ENCODE peak calls at places on chromosomes 11 and 22, in four cellular contexts. T is WTC11, K is HepG2, G is K562. V is an unnamed sample.
A peak's percentile ranks its signal among the peaks of the same experiment; 100 is the strongest.

GRCh38 chr11:116951762-116952161 is 114.3 kb upstream of the APOA1 start:
- DNase-seq in K (no peak), T (no peak), G (no peak), V (no peak)

GRCh38 chr22:46895753-46896152 is 133.3 kb downstream of the TBC1D22A start:
- DNase-seq in K (no peak), T (no peak), G (peak; percentile 53), V (no peak)

GRCh38 chr22:44448271-44448780 is 49.7 kb downstream of the RTL6 start:
- DNase-seq in T (no peak), G (no peak), K (no peak), V (no peak)

GRCh38 chr11:78325274-78325781 is 92.3 kb downstream of the GAB2 start:
- DNase-seq in K (no peak), T (no peak), G (peak; percentile 63), V (no peak)

GRCh38 chr11:29190313-29190712 is 826.5 kb downstream of the KCNA4 start:
- DNase-seq in T (no peak), K (no peak), G (no peak), V (no peak)

GRCh38 chr11:11086979-11087378 is 229.1 kb upstream of the ZBED5 start:
- DNase-seq in K (no peak), G (no peak), T (no peak), V (no peak)

GRCh38 chr11:68870470-68870869 is 28.8 kb upstream of the CPT1A start:
- DNase-seq in K (no peak), G (no peak), T (no peak), V (no peak)

GRCh38 chr11:75195164-75195962 is 44.5 kb downstream of the SLCO2B1 start:
- DNase-seq in T (no peak), K (no peak), G (no peak), V (no peak)

GRCh38 chr22:22865311-22866072 is 22.1 kb upstream of the IGLL5 start:
- DNase-seq in K (no peak), G (no peak), T (no peak), V (no peak)

GRCh38 chr11:64752106-64752970 is 7.4 kb downstream of the PYGM start:
- DNase-seq in G (no peak), K (no peak), T (no peak), V (no peak)

GRCh38 chr22:30825711-30826505 is 131.2 kb downstream of the OSBP2 start:
- DNase-seq in G (no peak), T (no peak), K (no peak), V (no peak)

GRCh38 chr22:20946080-20946986 is 20.7 kb upstream of the AIFM3 start:
- DNase-seq in G (no peak), T (no peak), K (no peak), V (no peak)

GRCh38 chr22:50086526-50086925 is 1.3 kb upstream of the MLC1 start:
- DNase-seq in K (no peak), G (no peak), T (no peak), V (no peak)

GRCh38 chr22:30335236-30335635 is 8.5 kb upstream of the TBC1D10A start:
- DNase-seq in K (no peak), T (no peak), G (no peak), V (no peak)

GRCh38 chr11:73143126-73143838 is 1.2 kb upstream of the FCHSD2 start:
- DNase-seq in G (peak; percentile 64), T (no peak), K (peak; percentile 67), V (no peak)

GRCh38 chr11:57316017-57316416 is 8.7 kb downstream of the TNKS1BP1 start:
- DNase-seq in G (peak; percentile 47), K (no peak), T (no peak), V (no peak)

GRCh38 chr22:50015451-50016307 is 3.1 kb upstream of the IL17REL start:
- DNase-seq in T (no peak), G (no peak), K (no peak), V (no peak)

GRCh38 chr11:62337682-62338181 is 484 bp downstream of the ASRGL1 start:
- DNase-seq in K (no peak), G (peak; percentile 37), T (peak; percentile 47), V (peak; percentile 31)

GRCh38 chr11:2703487-2704141 is 3.8 kb upstream of the KCNQ1OT1 start:
- DNase-seq in K (no peak), G (no peak), T (no peak), V (no peak)

GRCh38 chr22:20566420-20567260 is 59.2 kb downstream of the MED15 start:
- DNase-seq in G (no peak), T (no peak), K (no peak), V (no peak)

GRCh38 chr22:50274311-50274710 is 4.1 kb upstream of the MAPK11 start:
- DNase-seq in T (no peak), G (peak; percentile 43), K (peak; percentile 44), V (peak; percentile 63)

GRCh38 chr22:23685205-23685784 is 5.5 kb upstream of the RGL4 start:
- DNase-seq in K (no peak), G (peak; percentile 24), T (no peak), V (no peak)

GRCh38 chr11:64849600-64850356 is 5.3 kb upstream of the CDC42BPG start:
- DNase-seq in K (no peak), T (no peak), G (no peak), V (no peak)

GRCh38 chr11:45038923-45039322 is 88.2 kb upstream of the TP53I11 start:
- DNase-seq in G (no peak), T (no peak), K (no peak), V (no peak)

GRCh38 chr22:32034275-32034674 is 8.8 kb upstream of the SLC5A1 start:
- DNase-seq in T (no peak), G (no peak), K (no peak), V (no peak)

GRCh38 chr11:11157201-11157600 is 195.8 kb downstream of the CSNK2A3 start:
- DNase-seq in T (peak; percentile 67), G (peak; percentile 39), K (peak; percentile 33), V (peak; percentile 50)

GRCh38 chr11:129440028-129440630 is 64.5 kb downstream of the BARX2 start:
- DNase-seq in T (no peak), K (peak; percentile 26), G (no peak), V (no peak)

GRCh38 chr11:129436573-129436972 is 60.9 kb downstream of the BARX2 start:
- DNase-seq in T (no peak), G (no peak), K (no peak), V (no peak)

GRCh38 chr11:129434641-129435498 is 59.2 kb downstream of the BARX2 start:
- DNase-seq in K (no peak), G (no peak), T (no peak), V (no peak)

DNA sequence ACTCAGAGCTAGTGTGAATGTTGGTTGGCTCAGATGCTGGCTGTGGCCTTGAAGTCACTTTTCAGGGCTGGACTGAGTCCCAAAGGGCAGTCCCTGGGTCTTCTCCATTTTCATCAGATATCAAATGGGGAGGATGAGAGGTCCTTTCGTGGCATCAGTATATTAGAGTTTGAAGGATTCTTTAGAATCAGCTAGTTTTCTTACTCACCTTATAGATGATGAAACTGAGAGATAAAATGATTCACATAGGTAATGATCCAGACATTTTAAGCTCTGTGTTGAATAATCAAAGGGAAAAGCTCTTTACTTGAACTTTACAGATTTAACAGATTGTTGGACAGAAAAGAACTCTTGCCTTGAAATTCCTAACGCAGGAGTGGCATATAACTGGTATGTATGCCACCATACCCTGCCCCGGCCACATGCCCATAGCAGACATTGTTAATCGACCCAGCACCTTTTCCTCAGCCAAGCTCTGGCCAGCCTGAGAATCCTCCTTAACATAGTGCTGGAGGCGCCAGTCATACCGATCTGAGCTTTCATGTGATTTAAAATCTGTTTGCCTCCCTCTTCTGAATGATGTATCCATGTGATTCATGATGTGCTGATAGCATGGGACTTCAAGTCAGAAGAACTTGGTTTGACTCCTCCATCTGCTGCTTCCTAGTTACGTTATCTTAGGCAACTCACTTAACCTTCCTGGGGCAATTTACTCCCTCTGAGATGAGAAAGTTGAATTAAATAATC is 60.0 kb downstream of the BARX2 start:
- DNase-seq in T (no peak), G (no peak), K (no peak), V (no peak)
- TF ChIP-seq ELF4 in T (no peak), G (no peak), K (no peak), V (no peak)

DNA sequence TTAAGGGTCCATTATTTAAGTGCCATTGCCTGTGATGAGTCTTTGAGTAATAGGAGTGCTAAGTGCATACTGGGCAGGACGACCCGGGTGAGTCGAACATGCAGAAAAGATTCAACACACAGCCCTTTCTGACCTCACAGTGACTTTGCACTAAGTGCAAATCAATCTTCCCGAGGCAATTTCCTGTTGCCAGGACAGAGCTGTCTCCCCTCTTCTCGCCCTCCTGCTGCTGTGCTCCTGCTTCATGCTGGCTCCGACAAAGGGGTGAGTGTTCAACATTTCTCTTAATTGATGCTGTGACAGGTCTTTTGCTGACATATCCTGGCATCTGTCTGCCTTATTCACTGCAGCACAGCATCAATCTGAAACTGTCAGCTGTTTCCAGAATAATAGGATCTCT is 42.0 kb downstream of the MCHR1 start:
- DNase-seq in K (peak; percentile 40), T (no peak), G (no peak), V (peak; percentile 35)
- TF ChIP-seq ELF4 in K (no peak), T (no peak), G (no peak), V (no peak)

DNA sequence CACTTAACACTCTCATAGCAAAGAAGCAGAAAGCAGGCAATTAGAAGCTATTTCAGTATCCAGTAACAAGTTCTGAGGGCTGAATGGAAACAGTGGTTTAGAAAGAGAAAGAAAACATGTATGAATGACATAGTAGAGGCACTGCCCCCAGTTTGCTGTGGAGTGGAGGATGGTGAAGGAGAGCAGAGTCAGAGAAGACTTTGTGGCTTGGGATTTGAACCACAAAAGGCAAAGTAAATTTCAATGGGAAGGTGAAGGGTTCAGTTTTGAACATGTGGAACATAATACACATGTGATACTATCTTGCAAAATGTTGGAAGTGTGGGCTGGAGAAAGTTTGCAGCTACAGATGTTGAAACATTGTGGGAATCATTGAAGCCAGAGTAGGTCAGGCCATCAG is 81.4 kb downstream of the SNX19 start:
- DNase-seq in T (no peak), K (no peak), G (no peak), V (no peak)
- TF ChIP-seq ELF4 in T (no peak), K (no peak), G (no peak), V (no peak)

GRCh38 chr11:84014539-84014938 is 728.4 kb upstream of the CCDC90B start:
- DNase-seq in G (no peak), K (no peak), T (no peak), V (no peak)
- TF ChIP-seq ELF4 in G (no peak), K (no peak), T (no peak), V (no peak)